ENCODE peak calls at places on chromosomes 1 and 21, in five cellular contexts. X, K, W, Z and P are unnamed samples.

GRCh38 chr21:29254550-29254949 is 44.2 kb upstream of the BACH1 start:
- DNase-seq in X (no peak), K (no peak), W (no peak), Z (no peak), P (no peak)

GRCh38 chr1:110554871-110555801 is 36.2 kb upstream of the KCNA10 start:
- DNase-seq in X (peak; percentile 55), K (peak; percentile 40), W (peak; percentile 56), Z (no peak), P (peak; percentile 46)

GRCh38 chr1:160082487-160082886 is 1.1 kb downstream of the KCNJ9 start:
- DNase-seq in X (no peak), K (no peak), W (no peak), Z (no peak), P (no peak)

GRCh38 chr1:224739997-224740687 is 124.0 kb downstream of the CNIH3 start:
- DNase-seq in X (no peak), K (no peak), W (no peak), Z (no peak), P (no peak)

GRCh38 chr21:18220498-18220897 is 24.1 kb upstream of the CHODL start:
- DNase-seq in X (no peak), K (no peak), W (no peak), Z (no peak), P (no peak)

GRCh38 chr1:7594002-7594713 is 176.9 kb upstream of the VAMP3 start:
- DNase-seq in X (no peak), K (no peak), W (no peak), Z (no peak), P (no peak)

GRCh38 chr1:157156058-157156541 is 17.9 kb upstream of the ETV3 start:
- DNase-seq in X (peak; percentile 69), K (peak; percentile 83), W (peak; percentile 78), Z (peak; percentile 51), P (peak; percentile 78)

GRCh38 chr21:39332175-39332574 is 16.7 kb downstream of the HMGN1 start:
- DNase-seq in X (no peak), K (no peak), W (no peak), Z (no peak), P (no peak)

GRCh38 chr1:211259596-211260126 is 495 bp downstream of the RCOR3 start:
- DNase-seq in X (peak; percentile 51), K (peak; percentile 72), W (no peak), Z (peak; percentile 26), P (no peak)

GRCh38 chr1:43267291-43267805 is 2.4 kb upstream of the TMEM125 start:
- DNase-seq in X (no peak), K (no peak), W (no peak), Z (no peak), P (no peak)

GRCh38 chr21:13937236-13937635 is 273.5 kb downstream of the LIPI start:
- DNase-seq in X (no peak), K (no peak), W (no peak), Z (no peak), P (no peak)

GRCh38 chr1:26536081-26536480 is 6.5 kb downstream of the RPS6KA1 start:
- DNase-seq in X (no peak), K (no peak), W (no peak), Z (no peak), P (no peak)

GRCh38 chr1:238558156-238558555 is 667.4 kb upstream of the ZP4 start:
- DNase-seq in X (no peak), K (no peak), W (no peak), Z (no peak), P (no peak)

GRCh38 chr1:65278344-65279091 is 30.8 kb upstream of the DNAJC6 start:
- DNase-seq in X (no peak), K (no peak), W (no peak), Z (no peak), P (no peak)

GRCh38 chr1:163213626-163214025 is 10.9 kb upstream of the RGS5 start:
- DNase-seq in X (no peak), K (no peak), W (no peak), Z (no peak), P (no peak)

GRCh38 chr1:162081316-162081715 is 11.8 kb downstream of the NOS1AP start:
- DNase-seq in X (no peak), K (no peak), W (no peak), Z (no peak), P (no peak)

GRCh38 chr1:111192643-111193519 is 7.6 kb downstream of the DENND2D start:
- DNase-seq in X (no peak), K (no peak), W (no peak), Z (no peak), P (no peak)

GRCh38 chr1:163844393-163844948 is 522.7 kb downstream of the NUF2 start:
- DNase-seq in X (no peak), K (no peak), W (no peak), Z (no peak), P (no peak)

GRCh38 chr1:231444059-231444458 is 22.0 kb upstream of the EGLN1 start:
- DNase-seq in X (no peak), K (no peak), W (no peak), Z (no peak), P (no peak)

GRCh38 chr1:99397029-99397428 is 132.7 kb downstream of the PLPPR4 start:
- DNase-seq in X (no peak), K (no peak), W (peak; percentile 27), Z (no peak), P (no peak)

GRCh38 chr21:45440736-45441350 is 35.9 kb downstream of the COL18A1 start:
- DNase-seq in X (no peak), K (no peak), W (no peak), Z (no peak), P (no peak)

GRCh38 chr1:189859385-189859977 is 618.2 kb downstream of the BRINP3 start:
- DNase-seq in X (no peak), K (peak; percentile 8), W (no peak), Z (no peak), P (no peak)

GRCh38 chr1:79497193-79497773 is 490.8 kb upstream of the ADGRL4 start:
- DNase-seq in X (no peak), K (no peak), W (peak; percentile 20), Z (no peak), P (no peak)

GRCh38 chr21:26061437-26061836 is 109.1 kb downstream of the APP start:
- DNase-seq in X (no peak), K (no peak), W (no peak), Z (no peak), P (no peak)

GRCh38 chr1:97050501-97050900 is 328.9 kb downstream of the PTBP2 start:
- DNase-seq in X (no peak), K (no peak), W (no peak), Z (no peak), P (no peak)

GRCh38 chr1:60133848-60134247 is 60.3 kb upstream of the C1orf87 start:
- DNase-seq in X (no peak), K (no peak), W (no peak), Z (no peak), P (no peak)

GRCh38 chr1:21586926-21587601 is 77.8 kb downstream of the ALPL start:
- DNase-seq in X (no peak), K (peak; percentile 43), W (no peak), Z (no peak), P (no peak)

GRCh38 chr1:177569476-177569875 is 398.7 kb downstream of the BRINP2 start:
- DNase-seq in X (no peak), K (no peak), W (no peak), Z (no peak), P (no peak)

GRCh38 chr1:183331095-183331742 is 87.0 kb downstream of the NMNAT2 start:
- DNase-seq in X (no peak), K (no peak), W (peak; percentile 26), Z (no peak), P (no peak)

GRCh38 chr1:242225770-242226573 is 227.1 kb upstream of the MAP1LC3C start:
- DNase-seq in X (no peak), K (no peak), W (no peak), Z (no peak), P (no peak)

GRCh38 chr1:115056395-115056798 is 26.8 kb downstream of the TSHB start:
- DNase-seq in X (no peak), K (peak; percentile 27), W (peak; percentile 81), Z (no peak), P (no peak)

GRCh38 chr21:42652527-42653491 is 612 bp upstream of the PDE9A start:
- DNase-seq in X (no peak), K (peak; percentile 59), W (peak; percentile 69), Z (peak; percentile 43), P (no peak)

GRCh38 chr1:58548381-58548780 is 1.9 kb upstream of the OMA1 start:
- DNase-seq in X (no peak), K (no peak), W (no peak), Z (no peak), P (no peak)

GRCh38 chr1:15703562-15703961 is 19.4 kb downstream of the PLEKHM2 start:
- DNase-seq in X (no peak), K (peak; percentile 36), W (no peak), Z (peak; percentile 60), P (no peak)

GRCh38 chr1:8284167-8284566 is 33.7 kb upstream of the SLC45A1 start:
- DNase-seq in X (no peak), K (no peak), W (no peak), Z (no peak), P (no peak)

GRCh38 chr1:39955547-39956539 is 898 bp downstream of the MFSD2A start:
- DNase-seq in X (peak; percentile 17), K (peak; percentile 60), W (no peak), Z (no peak), P (peak; percentile 13)